ENCODE peak calls at places on chromosomes 3 and 15, in ten cellular contexts. X is T-cell; J is amygdala; A is NCI-H2081; R is GM18507; P is fibroblast of lung; Z is HS-27A; T is T-helper 1 cell; S is stimulated activated CD4-positive, alpha-beta T cell treated with anti-CD3 and anti-CD28 coated beads, Interleukin-15, amount 100 ng/mL, for 1 hour; I is activated naive CD4-positive, alpha-beta T cell. W is an unnamed sample.

GRCh38 chr3:158097571-158098553 is 8.4 kb downstream of the SHOX2 start:
- DNase-seq in X (peak; percentile 61), J (no peak), A (peak; percentile 95), R (peak; percentile 84), P (no peak), Z (no peak), T (peak; percentile 49), S (peak; percentile 49), I (no peak), W (no peak)

GRCh38 chr15:24962880-24963279 is 8.1 kb downstream of the SNRPN start:
- DNase-seq in X (no peak), J (no peak), A (no peak), R (no peak), P (no peak), Z (no peak), T (no peak), S (no peak), I (no peak), W (no peak)

GRCh38 chr3:32469151-32469874 is 33.3 kb downstream of the CMTM6 start:
- DNase-seq in X (no peak), J (no peak), A (no peak), R (no peak), P (no peak), Z (no peak), T (no peak), S (no peak), I (no peak), W (no peak)

GRCh38 chr3:124117486-124117885 is 125.6 kb upstream of the ROPN1 start:
- DNase-seq in X (no peak), J (no peak), A (no peak), R (no peak), P (peak; percentile 76), Z (no peak), T (no peak), S (no peak), I (no peak), W (peak; percentile 57)

GRCh38 chr15:27222479-27222878 is 251.5 kb downstream of the GABRG3 start:
- DNase-seq in X (no peak), J (no peak), A (no peak), R (no peak), P (peak; percentile 54), Z (no peak), T (no peak), S (no peak), I (no peak), W (no peak)

GRCh38 chr3:39414421-39414907 is 7.9 kb downstream of the RPSA start:
- DNase-seq in X (no peak), J (no peak), A (no peak), R (no peak), P (peak; percentile 19), Z (no peak), T (no peak), S (no peak), I (no peak), W (no peak)

GRCh38 chr3:53464424-53464823 is 30.0 kb upstream of the CACNA1D start:
- DNase-seq in X (no peak), J (no peak), A (no peak), R (no peak), P (no peak), Z (no peak), T (no peak), S (no peak), I (no peak), W (no peak)

GRCh38 chr3:14322667-14323295 is 79.6 kb upstream of the SLC6A6 start:
- DNase-seq in X (no peak), J (no peak), A (no peak), R (no peak), P (no peak), Z (no peak), T (no peak), S (no peak), I (no peak), W (no peak)

GRCh38 chr3:130897316-130897715 is 3.4 kb downstream of the ATP2C1 start:
- DNase-seq in X (no peak), J (no peak), A (no peak), R (no peak), P (no peak), Z (no peak), T (no peak), S (no peak), I (no peak), W (no peak)

GRCh38 chr15:62066663-62067447 is at the start of gene C2CD4A:
- DNase-seq in X (peak; percentile 63), J (peak; percentile 12), A (peak; percentile 89), R (no peak), P (peak; percentile 41), Z (no peak), T (peak; percentile 27), S (peak; percentile 40), I (no peak), W (peak; percentile 76)

GRCh38 chr3:40718681-40719080 is 193.9 kb downstream of the ZNF621 start:
- DNase-seq in X (no peak), J (no peak), A (no peak), R (peak; percentile 44), P (no peak), Z (no peak), T (no peak), S (no peak), I (no peak), W (no peak)

W was measured in dorsolateral prefrontal cortex.